ENCODE peak calls at places on chromosomes 7 and 10, in ten cellular contexts. E is kidney glomerular epithelial cell, T is posterior cingulate gyrus, B is NCI-H460, S is neural progenitor cell, M is uterus, W is left cardiac atrium, L is nephron progenitor cell, Z is substantia nigra, H is cardiac muscle cell. N is an unnamed sample.

GRCh38 chr7:140678081-140678815 is 5.5 kb downstream of the ADCK2 start:
- DNase-seq in E (no peak), T (no peak), B (no peak), S (no peak), M (no peak), W (no peak), L (no peak), Z (no peak), H (no peak), N (no peak)

GRCh38 chr7:44293561-44294324 is 31.7 kb downstream of the CAMK2B start:
- DNase-seq in E (no peak), T (peak; percentile 1), B (peak; percentile 33), S (peak; percentile 57), M (no peak), W (peak; percentile 18), L (peak; percentile 36), Z (no peak), H (no peak), N (no peak)

GRCh38 chr7:28407643-28408042 is 4.7 kb upstream of the CREB5 start:
- DNase-seq in E (no peak), T (no peak), B (peak; percentile 84), S (no peak), M (peak; percentile 59), W (no peak), L (no peak), Z (no peak), H (no peak), N (no peak)

GRCh38 chr7:137074386-137075030 is 206.1 kb downstream of the CHRM2 start:
- DNase-seq in E (peak; percentile 12), T (no peak), B (no peak), S (no peak), M (no peak), W (no peak), L (no peak), Z (no peak), H (no peak), N (no peak)

GRCh38 chr7:131552053-131552452 is 4.4 kb downstream of the PODXL start:
- DNase-seq in E (no peak), T (no peak), B (no peak), S (no peak), M (no peak), W (no peak), L (no peak), Z (no peak), H (no peak), N (no peak)

GRCh38 chr7:70681847-70682350 is 450.0 kb upstream of the GALNT17 start:
- DNase-seq in E (no peak), T (no peak), B (no peak), S (no peak), M (no peak), W (no peak), L (no peak), Z (no peak), H (no peak), N (no peak)

GRCh38 chr7:134742688-134743350 is 36.6 kb upstream of the CALD1 start:
- DNase-seq in E (no peak), T (no peak), B (no peak), S (no peak), M (peak; percentile 88), W (peak; percentile 34), L (no peak), Z (no peak), H (no peak), N (no peak)

GRCh38 chr7:32905175-32905662 is 13.7 kb upstream of the KBTBD2 start:
- DNase-seq in E (no peak), T (peak; percentile 44), B (peak; percentile 32), S (peak; percentile 73), M (peak; percentile 47), W (peak; percentile 43), L (no peak), Z (peak; percentile 8), H (peak; percentile 30), N (peak; percentile 40)

GRCh38 chr10:132310701-132311337 is 3.1 kb upstream of the STK32C start:
- DNase-seq in E (no peak), T (no peak), B (no peak), S (no peak), M (no peak), W (no peak), L (no peak), Z (no peak), H (no peak), N (no peak)

GRCh38 chr10:88190540-88191213 is 327.3 kb downstream of the PTEN start:
- DNase-seq in E (no peak), T (no peak), B (no peak), S (no peak), M (no peak), W (no peak), L (no peak), Z (no peak), H (no peak), N (no peak)

GRCh38 chr10:132784582-132785432 is 1.1 kb downstream of the NKX6-2 start:
- DNase-seq in E (no peak), T (no peak), B (no peak), S (peak; percentile 56), M (no peak), W (no peak), L (no peak), Z (no peak), H (no peak), N (no peak)

GRCh38 chr10:75553550-75553949 is 122.1 kb downstream of the LRMDA start:
- DNase-seq in E (no peak), T (no peak), B (no peak), S (no peak), M (no peak), W (no peak), L (no peak), Z (no peak), H (no peak), N (no peak)

GRCh38 chr10:58266826-58267712 is 625 bp downstream of the IPMK start:
- DNase-seq in E (peak; percentile 40), T (peak; percentile 19), B (peak; percentile 14), S (peak; percentile 69), M (peak; percentile 38), W (peak; percentile 40), L (peak; percentile 49), Z (peak; percentile 43), H (peak; percentile 52), N (no peak)

GRCh38 chr7:159040146-159040545 is 104.5 kb downstream of the VIPR2 start:
- DNase-seq in E (no peak), T (no peak), B (no peak), S (no peak), M (no peak), W (no peak), L (no peak), Z (no peak), H (no peak), N (no peak)

GRCh38 chr10:25766687-25767221 is 167.3 kb upstream of the MYO3A start:
- DNase-seq in E (no peak), T (no peak), B (no peak), S (peak; percentile 90), M (no peak), W (no peak), L (peak; percentile 7), Z (no peak), H (peak; percentile 55), N (no peak)

GRCh38 chr7:149714081-149714909 is 59.1 kb downstream of the ZNF467 start:
- DNase-seq in E (peak; percentile 65), T (peak; percentile 83), B (peak; percentile 84), S (peak; percentile 97), M (peak; percentile 89), W (peak; percentile 93), L (peak; percentile 98), Z (peak; percentile 65), H (peak; percentile 96), N (peak; percentile 88)

GRCh38 chr10:62545155-62545554 is 171.0 kb downstream of the ZNF365 start:
- DNase-seq in E (no peak), T (no peak), B (no peak), S (no peak), M (no peak), W (no peak), L (no peak), Z (no peak), H (no peak), N (no peak)

GRCh38 chr10:4512557-4513286 is 313.3 kb upstream of the AKR1E2 start:
- DNase-seq in E (peak; percentile 44), T (no peak), B (peak; percentile 44), S (peak; percentile 48), M (peak; percentile 60), W (peak; percentile 62), L (peak; percentile 13), Z (no peak), H (peak; percentile 76), N (peak; percentile 27)

GRCh38 chr7:19696926-19697325 is 11.9 kb downstream of the POLR1F start:
- DNase-seq in E (no peak), T (no peak), B (no peak), S (no peak), M (no peak), W (no peak), L (no peak), Z (no peak), H (no peak), N (no peak)

GRCh38 chr7:131011976-131012375 is 278.0 kb upstream of the KLF14 start:
- DNase-seq in E (peak; percentile 34), T (no peak), B (no peak), S (no peak), M (no peak), W (no peak), L (no peak), Z (no peak), H (no peak), N (no peak)

GRCh38 chr10:96588601-96589419 is 2.0 kb upstream of the TM9SF3 start:
- DNase-seq in E (peak; percentile 83), T (no peak), B (no peak), S (no peak), M (no peak), W (no peak), L (no peak), Z (no peak), H (no peak), N (no peak)

GRCh38 chr7:73521636-73522080 is 435 bp downstream of the BAZ1B start:
- DNase-seq in E (no peak), T (peak; percentile 55), B (no peak), S (no peak), M (no peak), W (no peak), L (peak; percentile 64), Z (no peak), H (peak; percentile 77), N (peak; percentile 56)

GRCh38 chr10:126059101-126059826 is 162.9 kb downstream of the FANK1 start:
- DNase-seq in E (peak; percentile 35), T (no peak), B (no peak), S (no peak), M (no peak), W (no peak), L (no peak), Z (no peak), H (no peak), N (no peak)

GRCh38 chr10:73992899-73993788 is 4.8 kb upstream of the VCL start:
- DNase-seq in E (no peak), T (no peak), B (no peak), S (no peak), M (no peak), W (no peak), L (no peak), Z (no peak), H (no peak), N (no peak)

GRCh38 chr7:105673367-105674188 is 92.3 kb upstream of the EFCAB10 start:
- DNase-seq in E (no peak), T (no peak), B (no peak), S (no peak), M (no peak), W (no peak), L (no peak), Z (no peak), H (no peak), N (no peak)

GRCh38 chr10:120970595-120971529 is 119.7 kb downstream of the WDR11 start:
- DNase-seq in E (no peak), T (no peak), B (no peak), S (no peak), M (no peak), W (no peak), L (no peak), Z (no peak), H (no peak), N (no peak)

GRCh38 chr7:118306771-118307170 is 82.3 kb downstream of the ANKRD7 start:
- DNase-seq in E (no peak), T (no peak), B (no peak), S (no peak), M (no peak), W (no peak), L (no peak), Z (no peak), H (no peak), N (no peak)

GRCh38 chr10:133141144-133141962 is 18.7 kb upstream of the KNDC1 start:
- DNase-seq in E (no peak), T (no peak), B (no peak), S (no peak), M (peak; percentile 7), W (no peak), L (peak; percentile 33), Z (no peak), H (no peak), N (no peak)

N was measured in HuH-7.